ENCODE peak calls at places on chromosomes 16 and 17, in seven cellular contexts. T is body of pancreas; B is activated CD8-positive, alpha-beta T cell treated with anti-CD3 and anti-CD28 coated beads, Interleukin-2, amount 10 ng/mL, durations not matched to agents 7 days and 5 days; H is NCI-H2081; R is ACHN; V is PC-3; P is DMS153. D is an unnamed sample.

GRCh38 chr16:17803625-17804410 is 333.1 kb upstream of the XYLT1 start:
- DNase-seq in B (no peak), T (no peak), R (no peak), H (no peak), P (no peak), V (no peak), D (no peak)

GRCh38 chr17:77888242-77889134 is 70.0 kb upstream of the TNRC6C start:
- DNase-seq in V (no peak), H (no peak), B (no peak), R (no peak), T (no peak), P (no peak), D (no peak)

GRCh38 chr16:24685539-24686432 is 43.7 kb upstream of the TNRC6A start:
- DNase-seq in V (peak; percentile 17), H (peak; percentile 12), T (peak; percentile 58), R (peak; percentile 39), B (no peak), P (no peak), D (no peak)

GRCh38 chr16:1048442-1049112 is 24.0 kb upstream of the SSTR5 start:
- DNase-seq in B (peak; percentile 24), H (no peak), P (peak; percentile 50), V (peak; percentile 44), R (no peak), T (peak; percentile 27), D (no peak)

GRCh38 chr16:17657037-17657436 is 186.3 kb upstream of the XYLT1 start:
- DNase-seq in B (no peak), P (no peak), V (no peak), R (no peak), H (no peak), T (no peak), D (no peak)

GRCh38 chr17:81491761-81492160 is 20.8 kb downstream of the ACTG1 start:
- DNase-seq in B (no peak), V (no peak), H (no peak), P (no peak), R (no peak), T (no peak), D (no peak)

GRCh38 chr16:22191966-22192260 is 14.2 kb upstream of the EEF2K start:
- DNase-seq in B (peak; percentile 60), R (no peak), T (no peak), V (no peak), H (no peak), P (no peak), D (no peak)

GRCh38 chr16:13186813-13187212 is 285.4 kb downstream of the SHISA9 start:
- DNase-seq in V (no peak), R (peak; percentile 27), B (no peak), H (no peak), P (no peak), T (no peak), D (no peak)

GRCh38 chr17:29116652-29117439 is 63.4 kb downstream of the MYO18A start:
- DNase-seq in R (peak; percentile 69), B (peak; percentile 81), V (peak; percentile 49), H (peak; percentile 54), P (peak; percentile 30), T (peak; percentile 81), D (peak; percentile 85)

GRCh38 chr16:84907575-84907974 is 87.8 kb downstream of the CRISPLD2 start:
- DNase-seq in R (no peak), T (no peak), H (no peak), B (no peak), P (no peak), V (no peak), D (peak; percentile 62)

GRCh38 chr17:79915850-79916430 is 76.7 kb upstream of the CBX4 start:
- DNase-seq in H (no peak), T (peak; percentile 52), R (peak; percentile 67), P (no peak), B (no peak), V (peak; percentile 80), D (peak; percentile 76)

GRCh38 chr16:21088646-21089538 is 61.8 kb downstream of the DNAH3 start:
- DNase-seq in H (no peak), V (peak; percentile 52), P (no peak), B (no peak), T (no peak), R (peak; percentile 84), D (no peak)

GRCh38 chr17:80221401-80221800 is 1.2 kb downstream of the SLC26A11 start:
- DNase-seq in B (no peak), T (no peak), P (no peak), R (no peak), V (no peak), H (no peak), D (peak; percentile 74)